ENCODE peak calls at places on chromosomes 13 and 19, in ten cellular contexts. U is progenitor cell of endocrine pancreas, W is M059J, M is vagina, J is H7, X is psoas muscle, V is PC-3, Y is T-helper 17 cell, I is astrocyte of the hippocampus, E is left colon. S is an unnamed sample.

GRCh38 chr13:56457535-56458200 is 683.0 kb upstream of the PRR20A start:
- DNase-seq in Y (no peak), X (no peak), E (no peak), U (no peak), M (no peak), W (no peak), J (no peak), I (no peak), V (no peak), S (no peak)

GRCh38 chr13:98853791-98854191 is 101.3 kb upstream of the SLC15A1 start:
- DNase-seq in E (peak), I (peak), W (no peak), X (peak), M (no peak), V (no peak), U (no peak), J (no peak), Y (no peak), S (no peak)

GRCh38 chr19:2548966-2549365 is 73.0 kb downstream of the GADD45B start:
- DNase-seq in E (no peak), M (no peak), J (peak), W (no peak), Y (no peak), U (no peak), V (no peak), X (no peak), I (no peak), S (no peak)

GRCh38 chr19:47045867-47046470 is 2.5 kb downstream of the TMEM160 start:
- DNase-seq in M (no peak), Y (no peak), V (no peak), U (no peak), E (no peak), W (no peak), I (no peak), J (no peak), X (no peak), S (no peak)

GRCh38 chr13:44313674-44314073 is 60.0 kb upstream of the SERP2 start:
- DNase-seq in Y (no peak), V (peak), E (no peak), W (peak), X (no peak), I (peak), M (peak), J (no peak), U (no peak), S (no peak)

GRCh38 chr13:32025730-32026129 is 5.8 kb upstream of the FRY start:
- DNase-seq in M (no peak), V (no peak), Y (no peak), X (no peak), J (peak), W (no peak), E (no peak), I (no peak), U (no peak), S (no peak)

GRCh38 chr13:27790523-27790922 is 1.8 kb upstream of the GSX1 start:
- DNase-seq in Y (no peak), M (no peak), E (no peak), X (no peak), W (no peak), J (peak), I (no peak), U (no peak), V (no peak), S (no peak)

GRCh38 chr13:75151081-75151643 is 330.8 kb downstream of the TBC1D4 start:
- DNase-seq in E (no peak), W (peak), I (peak), V (no peak), M (no peak), Y (no peak), U (no peak), J (no peak), X (no peak), S (no peak)

GRCh38 chr13:99415851-99416331 is 85.4 kb upstream of the TM9SF2 start:
- DNase-seq in M (no peak), V (no peak), I (no peak), W (no peak), E (no peak), Y (no peak), U (no peak), J (no peak), X (peak), S (no peak)

GRCh38 chr13:97364827-97365226 is 69.1 kb upstream of the RAP2A start:
- DNase-seq in X (no peak), V (no peak), Y (no peak), E (no peak), W (no peak), I (no peak), J (no peak), M (no peak), U (no peak), S (no peak)

GRCh38 chr13:45821861-45822260 is 29.7 kb downstream of the SIAH3 start:
- DNase-seq in Y (no peak), I (no peak), J (no peak), E (no peak), W (no peak), V (no peak), U (no peak), M (peak), X (no peak), S (no peak)

GRCh38 chr13:114106526-114106925 is 25.9 kb downstream of the RASA3 start:
- DNase-seq in Y (no peak), E (no peak), M (no peak), J (no peak), I (no peak), W (no peak), V (no peak), X (no peak), U (no peak), S (no peak)

GRCh38 chr19:30931307-30931706 is 417.9 kb downstream of the TSHZ3 start:
- DNase-seq in W (no peak), U (no peak), E (no peak), M (no peak), J (no peak), Y (no peak), X (no peak), I (no peak), V (no peak), S (no peak)

GRCh38 chr13:88107486-88108044 is 436.4 kb downstream of the SLITRK5 start:
- DNase-seq in U (no peak), M (no peak), W (no peak), Y (no peak), X (no peak), I (no peak), J (no peak), V (no peak), E (no peak), S (no peak)

GRCh38 chr13:41130356-41130755 is 2.2 kb downstream of the KBTBD6 start:
- DNase-seq in I (no peak), Y (no peak), U (no peak), M (no peak), E (no peak), W (no peak), X (no peak), J (no peak), V (no peak), S (no peak)

GRCh38 chr13:33453911-33454310 is 168.4 kb upstream of the STARD13 start:
- DNase-seq in W (no peak), U (no peak), E (no peak), J (no peak), I (no peak), X (no peak), M (no peak), V (peak), Y (no peak), S (no peak)

GRCh38 chr19:1251503-1252220 is 3.3 kb downstream of the MIDN start:
- DNase-seq in W (no peak), E (peak), I (no peak), Y (peak), V (no peak), M (no peak), X (peak), J (peak), U (no peak), S (no peak)

GRCh38 chr13:25807562-25807961 is 244.3 kb downstream of the SHISA2 start:
- DNase-seq in U (no peak), M (no peak), Y (no peak), J (no peak), X (no peak), W (no peak), I (no peak), V (no peak), E (no peak), S (no peak)

GRCh38 chr19:41876847-41877489 is at the start of gene CD79A:
- DNase-seq in E (peak), M (no peak), W (no peak), U (no peak), V (no peak), X (peak), Y (no peak), I (no peak), J (no peak), S (no peak)

GRCh38 chr19:13417054-13417453 is 89.2 kb downstream of the CACNA1A start:
- DNase-seq in X (no peak), M (no peak), J (no peak), Y (no peak), I (no peak), W (no peak), V (peak), E (no peak), U (no peak), S (no peak)

GRCh38 chr13:30720470-30720869 is 14.9 kb upstream of the ALOX5AP start:
- DNase-seq in X (no peak), Y (no peak), M (no peak), V (no peak), U (no peak), E (no peak), I (no peak), W (peak), J (no peak), S (no peak)

GRCh38 chr13:104779311-104779710 is 1713.1 kb upstream of the SLC10A2 start:
- DNase-seq in J (peak), I (peak), E (no peak), V (peak), W (peak), Y (no peak), X (no peak), U (no peak), M (no peak), S (no peak)

GRCh38 chr13:37075164-37075563 is 15.7 kb upstream of the SUPT20H start:
- DNase-seq in U (no peak), J (peak), I (no peak), X (no peak), V (no peak), M (no peak), Y (no peak), W (no peak), E (no peak), S (no peak)

GRCh38 chr13:46961719-46962118 is 64.9 kb upstream of the HTR2A start:
- DNase-seq in X (no peak), I (peak), W (peak), U (no peak), M (no peak), Y (no peak), J (no peak), E (no peak), V (peak), S (no peak)

GRCh38 chr19:33444993-33445751 is 71.7 kb downstream of the CEBPG start:
- DNase-seq in I (no peak), V (no peak), W (no peak), E (no peak), X (peak), Y (no peak), M (no peak), U (no peak), J (no peak), S (no peak)

GRCh38 chr19:48681127-48681470 is 8.3 kb upstream of the NTN5 start:
- DNase-seq in U (no peak), I (peak), Y (no peak), X (no peak), W (peak), M (no peak), E (no peak), V (no peak), J (peak), S (no peak)